ENCODE peak calls at places on chromosomes 3 and 15, in four cellular contexts. One of them, this sample, is unnamed.
A peak's percentile ranks its signal among the peaks of the same experiment; 100 is the strongest.

GRCh38 chr3:136070953-136071949 is 105.7 kb downstream of the PPP2R3A start:
- DNase-seq in neural crest cell: no peak
- DNase-seq in cardiac muscle cell: peak; percentile 56
- DNase-seq in omental fat pad: no peak
- DNase-seq in this sample: no peak

GRCh38 chr15:92306662-92307061 is 87.0 kb upstream of the ST8SIA2 start:
- DNase-seq in neural crest cell: peak; percentile 20
- DNase-seq in cardiac muscle cell: peak; percentile 60
- DNase-seq in omental fat pad: no peak
- DNase-seq in this sample: no peak

GRCh38 chr3:182258538-182259177 is 534.6 kb upstream of the ATP11B start:
- DNase-seq in neural crest cell: no peak
- DNase-seq in cardiac muscle cell: peak; percentile 58
- DNase-seq in omental fat pad: no peak
- DNase-seq in this sample: no peak

GRCh38 chr3:72145506-72146380 is 360.8 kb upstream of the PROK2 start:
- DNase-seq in neural crest cell: no peak
- DNase-seq in cardiac muscle cell: no peak
- DNase-seq in omental fat pad: no peak
- DNase-seq in this sample: no peak

GRCh38 chr3:52615178-52615577 is 70.5 kb downstream of the PBRM1 start:
- DNase-seq in neural crest cell: no peak
- DNase-seq in cardiac muscle cell: no peak
- DNase-seq in omental fat pad: no peak
- DNase-seq in this sample: no peak

GRCh38 chr15:57784081-57784488 is 77.6 kb downstream of the POLR2M start:
- DNase-seq in neural crest cell: no peak
- DNase-seq in cardiac muscle cell: no peak
- DNase-seq in omental fat pad: no peak
- DNase-seq in this sample: no peak

GRCh38 chr3:52090131-52090548 is 33.8 kb upstream of the DUSP7 start:
- DNase-seq in neural crest cell: no peak
- DNase-seq in cardiac muscle cell: no peak
- DNase-seq in omental fat pad: no peak
- DNase-seq in this sample: no peak

GRCh38 chr3:25229584-25229983 is 198.5 kb upstream of the RARB start:
- DNase-seq in neural crest cell: no peak
- DNase-seq in cardiac muscle cell: no peak
- DNase-seq in omental fat pad: no peak
- DNase-seq in this sample: no peak

GRCh38 chr15:50558012-50558411 is 11.5 kb upstream of the USP50 start:
- DNase-seq in neural crest cell: no peak
- DNase-seq in cardiac muscle cell: no peak
- DNase-seq in omental fat pad: no peak
- DNase-seq in this sample: no peak

GRCh38 chr3:119937229-119937628 is 155.3 kb downstream of the NR1I2 start:
- DNase-seq in neural crest cell: no peak
- DNase-seq in cardiac muscle cell: no peak
- DNase-seq in omental fat pad: no peak
- DNase-seq in this sample: no peak

GRCh38 chr3:82082796-82083195 is 321.4 kb upstream of the GBE1 start:
- DNase-seq in neural crest cell: no peak
- DNase-seq in cardiac muscle cell: no peak
- DNase-seq in omental fat pad: no peak
- DNase-seq in this sample: no peak

GRCh38 chr3:120093119-120093922 is 926 bp downstream of the GSK3B start:
- DNase-seq in neural crest cell: no peak
- DNase-seq in cardiac muscle cell: peak; percentile 41
- DNase-seq in omental fat pad: no peak
- DNase-seq in this sample: no peak

GRCh38 chr3:63625161-63625560 is 27.3 kb upstream of the SNTN start:
- DNase-seq in neural crest cell: no peak
- DNase-seq in cardiac muscle cell: peak; percentile 59
- DNase-seq in omental fat pad: no peak
- DNase-seq in this sample: no peak

GRCh38 chr3:111978833-111979688 is at the start of gene ABHD10:
- DNase-seq in neural crest cell: peak; percentile 94
- DNase-seq in cardiac muscle cell: peak; percentile 98
- DNase-seq in omental fat pad: peak; percentile 88
- DNase-seq in this sample: peak; percentile 93

GRCh38 chr3:177447938-177448337 is 250.7 kb upstream of the TBL1XR1 start:
- DNase-seq in neural crest cell: no peak
- DNase-seq in cardiac muscle cell: no peak
- DNase-seq in omental fat pad: no peak
- DNase-seq in this sample: no peak

GRCh38 chr3:4772171-4772804 is 206.9 kb upstream of the BHLHE40 start:
- DNase-seq in neural crest cell: no peak
- DNase-seq in cardiac muscle cell: no peak
- DNase-seq in omental fat pad: no peak
- DNase-seq in this sample: no peak

GRCh38 chr3:155079795-155080546 is at the start of gene MME:
- DNase-seq in neural crest cell: peak; percentile 49
- DNase-seq in cardiac muscle cell: peak; percentile 70
- DNase-seq in omental fat pad: no peak
- DNase-seq in this sample: no peak

GRCh38 chr3:149339931-149340309 is 6.5 kb upstream of the TM4SF18 start:
- DNase-seq in neural crest cell: no peak
- DNase-seq in cardiac muscle cell: no peak
- DNase-seq in omental fat pad: peak; percentile 29
- DNase-seq in this sample: peak; percentile 22

GRCh38 chr3:126288314-126288713 is 68.9 kb downstream of the KLF15 start:
- DNase-seq in neural crest cell: no peak
- DNase-seq in cardiac muscle cell: peak; percentile 51
- DNase-seq in omental fat pad: no peak
- DNase-seq in this sample: no peak

GRCh38 chr3:190322604-190323240 is 476 bp upstream of the CLDN1 start:
- DNase-seq in neural crest cell: no peak
- DNase-seq in cardiac muscle cell: no peak
- DNase-seq in omental fat pad: no peak
- DNase-seq in this sample: no peak
- TF ChIP-seq CTCF in neural crest cell: no peak
- TF ChIP-seq CTCF in cardiac muscle cell: no peak
- TF ChIP-seq CTCF in omental fat pad: no peak
- TF ChIP-seq CTCF in this sample: peak; percentile 24

GRCh38 chr3:133894334-133895207 is 1.1 kb downstream of the RAB6B start:
- DNase-seq in neural crest cell: no peak
- DNase-seq in cardiac muscle cell: peak; percentile 12
- DNase-seq in omental fat pad: no peak
- DNase-seq in this sample: no peak
- TF ChIP-seq CTCF in neural crest cell: no peak
- TF ChIP-seq CTCF in cardiac muscle cell: no peak
- TF ChIP-seq CTCF in omental fat pad: no peak
- TF ChIP-seq CTCF in this sample: no peak

DNA sequence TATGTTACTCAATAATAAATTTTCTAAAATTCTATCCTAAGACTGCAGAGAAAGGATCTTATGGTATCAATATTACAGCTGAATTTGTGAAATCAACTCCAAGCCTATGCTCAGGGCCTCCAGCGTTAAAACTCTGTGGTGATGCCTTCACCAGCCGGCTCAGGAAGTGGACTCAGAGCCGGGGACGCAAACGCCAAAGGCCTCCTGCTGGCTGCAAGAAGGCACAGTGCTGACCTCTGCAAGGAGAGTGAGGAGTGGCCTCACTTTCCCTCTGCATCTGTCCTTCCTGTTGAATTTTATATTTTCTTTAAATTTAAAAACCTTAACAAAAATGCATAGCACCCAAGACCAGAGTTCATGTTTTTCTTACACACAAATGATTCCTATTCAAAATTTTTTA is 48.5 kb downstream of the HERC2 start:
- DNase-seq in neural crest cell: peak; percentile 25
- DNase-seq in cardiac muscle cell: peak; percentile 44
- DNase-seq in omental fat pad: no peak
- DNase-seq in this sample: no peak
- TF ChIP-seq CTCF in neural crest cell: peak; percentile 46
- TF ChIP-seq CTCF in cardiac muscle cell: peak; percentile 43
- TF ChIP-seq CTCF in omental fat pad: no peak
- TF ChIP-seq CTCF in this sample: no peak

DNA sequence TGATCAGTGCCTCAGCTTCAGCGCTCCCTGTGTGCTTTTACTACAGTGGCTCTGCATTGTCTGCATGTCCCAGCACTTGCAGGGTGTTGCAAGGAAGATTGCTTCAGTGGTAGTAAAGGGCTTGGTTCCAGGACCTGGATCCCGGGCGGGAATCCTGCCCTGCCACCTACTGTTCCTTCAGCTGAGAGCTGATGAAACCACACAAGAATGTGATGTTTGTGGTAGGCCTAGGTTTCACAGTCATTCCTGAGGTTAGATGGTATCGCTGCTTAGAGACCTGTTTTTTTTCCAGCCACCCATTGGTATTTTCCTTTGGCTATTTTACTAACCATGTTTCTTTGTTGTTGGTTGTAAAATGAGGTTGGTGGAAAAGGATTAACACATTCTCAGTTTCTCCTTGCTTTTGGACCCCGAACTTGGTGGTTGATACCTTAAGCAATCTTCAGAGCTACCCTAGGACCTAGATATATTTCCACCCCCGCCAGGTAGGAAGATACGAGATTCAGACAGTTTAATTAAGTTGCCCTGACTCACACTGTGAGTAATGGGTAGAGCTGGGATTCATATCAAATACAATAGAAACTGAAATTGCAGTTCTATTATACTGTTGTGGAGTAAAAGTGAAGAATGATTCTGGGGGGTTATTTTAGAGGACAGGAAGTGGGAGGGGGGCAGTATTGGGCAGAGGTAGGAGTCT is 11.4 kb downstream of the GPR87 start:
- DNase-seq in neural crest cell: no peak
- DNase-seq in cardiac muscle cell: no peak
- DNase-seq in omental fat pad: no peak
- DNase-seq in this sample: peak; percentile 40
- TF ChIP-seq CTCF in neural crest cell: no peak
- TF ChIP-seq CTCF in cardiac muscle cell: peak; percentile 32
- TF ChIP-seq CTCF in omental fat pad: no peak
- TF ChIP-seq CTCF in this sample: no peak

This sample was measured in mesothelial cell of epicardium.